ENCODE peak calls at places on chromosomes 3 and 15, in four cellular contexts. R is K562, X is WTC11, N is HepG2. B is an unnamed sample.

GRCh38 chr3:43181202-43181910 is 75.5 kb upstream of the POMGNT2 start:
- DNase-seq in X (no peak), N (no peak), R (no peak), B (no peak)

GRCh38 chr3:12288466-12289129 is at the start of gene PPARG:
- DNase-seq in X (peak; percentile 30), R (no peak), N (peak; percentile 54), B (peak; percentile 73)

GRCh38 chr3:108106449-108106848 is 15.6 kb upstream of the CD47 start:
- DNase-seq in X (no peak), N (no peak), R (no peak), B (no peak)

GRCh38 chr3:177335728-177336127 is 138.4 kb upstream of the TBL1XR1 start:
- DNase-seq in N (no peak), X (no peak), R (no peak), B (no peak)

GRCh38 chr15:64970696-64971095 is 19.0 kb downstream of the SPG21 start:
- DNase-seq in X (no peak), R (no peak), N (no peak), B (no peak)

GRCh38 chr3:72258786-72259185 is 473.8 kb upstream of the PROK2 start:
- DNase-seq in N (no peak), X (no peak), R (no peak), B (no peak)

GRCh38 chr15:73244333-73244732 is 124.4 kb downstream of the HCN4 start:
- DNase-seq in R (peak; percentile 28), X (no peak), N (peak; percentile 31), B (peak; percentile 10)

GRCh38 chr3:25563601-25564000 is 101.1 kb downstream of the TOP2B start:
- DNase-seq in N (no peak), R (no peak), X (no peak), B (no peak)

GRCh38 chr3:31704651-31705179 is 172.0 kb downstream of the STT3B start:
- DNase-seq in R (no peak), X (no peak), N (no peak), B (peak; percentile 38)

GRCh38 chr15:59894835-59895234 is 109.3 kb upstream of the FOXB1 start:
- DNase-seq in R (no peak), X (no peak), N (no peak), B (no peak)

GRCh38 chr15:46280753-46281521 is 646.1 kb downstream of the SQOR start:
- DNase-seq in R (no peak), X (peak; percentile 40), N (no peak), B (peak; percentile 23)

GRCh38 chr3:156677536-156677935 is 3.1 kb downstream of the TIPARP start:
- DNase-seq in X (no peak), R (no peak), N (no peak), B (no peak)
- TF ChIP-seq FOXJ3 in X (no peak), R (no peak), N (no peak), B (no peak)

GRCh38 chr15:33569036-33569435 is 258.3 kb downstream of the RYR3 start:
- DNase-seq in N (no peak), X (no peak), R (no peak), B (no peak)

GRCh38 chr15:33561407-33561806 is 250.6 kb downstream of the RYR3 start:
- DNase-seq in N (no peak), X (no peak), R (no peak), B (no peak)

GRCh38 chr15:33567652-33568051 is 256.9 kb downstream of the RYR3 start:
- DNase-seq in X (no peak), N (no peak), R (no peak), B (no peak)

GRCh38 chr15:33561967-33562366 is 251.2 kb downstream of the RYR3 start:
- DNase-seq in X (no peak), R (no peak), N (no peak), B (no peak)

GRCh38 chr15:33565099-33565498 is 254.3 kb downstream of the RYR3 start:
- DNase-seq in N (no peak), R (no peak), X (no peak), B (no peak)
- TF ChIP-seq FOXJ3 in N (no peak), R (no peak), X (no peak), B (no peak)

DNA sequence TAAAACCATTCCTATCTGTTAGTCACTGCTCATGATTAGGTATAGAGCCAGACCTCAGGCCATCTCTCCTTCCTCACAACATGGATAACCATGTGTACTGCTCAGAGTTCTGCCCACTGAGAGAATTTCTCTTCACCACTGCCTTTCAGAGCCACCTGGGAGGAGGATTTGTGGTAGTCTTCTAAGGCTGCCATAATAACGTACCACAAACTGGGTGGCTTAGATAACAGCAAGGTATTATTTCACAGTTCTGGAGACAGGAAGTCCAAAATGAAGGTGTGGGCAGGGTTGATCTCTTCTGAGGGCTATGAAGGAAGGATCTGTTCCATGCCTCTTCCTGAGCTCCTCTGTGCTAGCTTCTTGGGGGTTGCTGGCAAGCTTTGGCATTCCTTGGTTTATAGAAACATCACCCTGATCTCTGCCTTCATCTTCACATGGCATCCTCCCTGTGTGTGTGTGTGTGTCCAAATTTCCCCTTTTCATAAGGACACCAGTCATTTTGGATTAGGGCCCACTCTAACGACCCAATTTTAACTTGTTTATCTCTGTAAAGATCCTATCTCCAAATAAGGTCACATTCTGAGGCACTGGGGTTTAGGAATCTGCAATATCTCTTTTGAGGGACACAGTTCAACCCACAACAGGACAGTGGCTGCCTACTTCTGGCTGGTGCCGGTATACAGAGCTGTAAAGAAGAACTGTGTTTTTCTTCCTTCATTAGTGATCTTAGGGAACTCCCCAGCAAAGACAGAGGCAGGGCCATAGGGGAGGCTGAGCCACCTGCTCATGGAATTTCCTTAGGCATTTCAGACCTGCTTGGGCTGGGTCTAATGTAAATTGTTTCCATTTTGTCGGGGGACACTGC is 42.1 kb upstream of the NOX5 start:
- DNase-seq in X (no peak), R (no peak), N (no peak), B (no peak)
- TF ChIP-seq FOXJ3 in X (no peak), R (no peak), N (no peak), B (no peak)

GRCh38 chr3:184448321-184449160 is 68.7 kb downstream of the CHRD start:
- DNase-seq in R (no peak), N (no peak), X (no peak), B (no peak)
- TF ChIP-seq FOXJ3 in R (no peak), N (no peak), X (no peak), B (no peak)

GRCh38 chr3:46068526-46068925 is 41.2 kb upstream of the XCR1 start:
- DNase-seq in R (no peak), X (no peak), N (no peak), B (no peak)
- TF ChIP-seq FOXJ3 in R (no peak), X (no peak), N (no peak), B (no peak)

GRCh38 chr15:69082041-69082502 is 67.6 kb downstream of the NOX5 start:
- DNase-seq in R (no peak), N (no peak), X (no peak), B (no peak)
- TF ChIP-seq FOXJ3 in R (no peak), N (no peak), X (no peak), B (no peak)

GRCh38 chr3:89049119-89049518 is 58.3 kb upstream of the EPHA3 start:
- DNase-seq in X (peak; percentile 62), R (no peak), N (peak; percentile 5), B (peak; percentile 1)
- TF ChIP-seq FOXJ3 in X (no peak), R (no peak), N (no peak), B (no peak)

GRCh38 chr15:89578146-89578545 is 2.9 kb downstream of the TICRR start:
- DNase-seq in R (no peak), X (no peak), N (no peak), B (no peak)

GRCh38 chr15:89576417-89576773 is 1.1 kb downstream of the TICRR start:
- DNase-seq in N (no peak), R (no peak), X (no peak), B (no peak)

GRCh38 chr15:89577776-89578115 is 2.5 kb downstream of the TICRR start:
- DNase-seq in R (no peak), N (no peak), X (no peak), B (no peak)

GRCh38 chr15:89575146-89575655 is at the start of gene TICRR:
- DNase-seq in X (peak; percentile 96), N (peak; percentile 99), R (peak; percentile 96), B (peak; percentile 92)

DNA sequence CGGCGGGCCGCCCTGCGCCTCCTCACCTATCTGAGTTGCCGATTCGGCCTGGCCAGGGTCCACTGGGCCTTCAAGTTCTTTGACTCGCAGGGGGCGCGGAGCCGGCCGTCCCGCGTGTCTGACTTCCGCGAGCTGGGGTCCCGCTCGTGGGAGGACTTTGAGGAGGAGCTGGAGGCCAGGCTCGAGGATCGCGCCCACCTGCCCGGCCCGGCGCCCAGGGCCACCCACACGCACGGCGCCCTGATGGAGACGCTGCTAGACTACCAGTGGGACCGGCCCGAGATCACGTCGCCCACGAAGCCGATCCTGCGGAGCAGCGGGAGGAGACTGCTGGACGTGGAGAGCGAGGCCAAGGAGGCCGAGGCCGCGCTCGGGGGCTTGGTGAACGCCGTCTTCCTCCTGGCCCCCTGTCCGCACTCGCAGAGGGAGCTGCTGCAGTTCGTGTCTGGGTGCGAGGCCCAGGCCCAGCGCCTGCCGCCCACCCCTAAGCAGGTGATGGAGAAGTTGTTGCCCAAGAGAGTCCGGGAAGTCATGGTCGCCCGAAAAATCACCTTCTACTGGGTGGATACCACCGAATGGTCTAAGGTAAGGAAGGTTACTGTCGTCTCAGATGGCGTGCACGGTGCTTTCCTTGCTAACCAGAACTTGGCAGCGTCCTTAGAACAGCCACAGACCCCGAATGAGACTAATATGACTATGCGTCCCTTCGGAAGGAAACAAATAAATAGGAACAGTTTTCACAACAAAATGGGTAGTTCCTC is 567 bp downstream of the TICRR start:
- DNase-seq in X (peak; percentile 44), R (no peak), N (no peak), B (no peak)
- TF ChIP-seq FOXJ3 in X (no peak), R (no peak), N (no peak), B (no peak)

GRCh38 chr15:69003971-69004370 is 10.5 kb upstream of the NOX5 start:
- DNase-seq in R (no peak), N (no peak), X (no peak), B (no peak)
- TF ChIP-seq FOXJ3 in R (no peak), N (no peak), X (no peak), B (no peak)

DNA sequence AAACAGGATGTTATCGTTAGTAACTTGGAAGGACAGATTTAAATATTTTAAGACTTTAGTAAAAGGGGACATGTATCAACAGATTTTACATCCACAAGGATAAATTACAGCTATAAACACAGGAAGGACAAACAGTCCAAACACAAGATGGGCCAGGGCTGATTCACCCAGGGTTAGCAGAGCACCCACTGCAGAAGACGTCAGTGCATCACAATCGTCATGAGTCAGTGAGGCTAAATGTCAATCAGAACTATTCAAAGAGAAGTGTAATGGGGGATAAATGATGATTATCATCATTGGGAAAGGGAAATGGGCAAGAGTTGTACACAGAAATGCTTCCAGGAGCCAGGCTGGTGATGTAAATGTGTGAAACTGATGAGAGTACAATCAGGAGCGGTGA is 226.8 kb downstream of the PLCL2 start:
- DNase-seq in X (no peak), N (no peak), R (no peak), B (no peak)
- TF ChIP-seq FOXJ3 in X (no peak), N (no peak), R (no peak), B (no peak)

B was measured in SK-N-SH.